ENCODE peak calls at places on chromosomes 16 and 17, in ten cellular contexts. G, D, V, S, E, A, Y, C, Q and U are unnamed samples.
A peak's percentile ranks its signal among the peaks of the same experiment; 100 is the strongest.

GRCh38 chr17:50020841-50021599 is 26.0 kb upstream of the DLX3 start:
- DNase-seq in G (no peak), D (no peak), V (no peak), S (no peak), E (no peak), A (no peak), Y (no peak), C (no peak), Q (no peak), U (no peak)

GRCh38 chr16:79191933-79192332 is 408.6 kb downstream of the MAF start:
- DNase-seq in G (no peak), D (no peak), V (no peak), S (no peak), E (no peak), A (no peak), Y (no peak), C (no peak), Q (peak; percentile 44), U (no peak)

GRCh38 chr16:1159325-1159972 is 6.5 kb downstream of the CACNA1H start:
- DNase-seq in G (no peak), D (no peak), V (peak; percentile 25), S (no peak), E (no peak), A (no peak), Y (no peak), C (no peak), Q (no peak), U (no peak)

GRCh38 chr16:89378947-89379771 is 111.2 kb downstream of the ANKRD11 start:
- DNase-seq in G (no peak), D (no peak), V (no peak), S (no peak), E (no peak), A (no peak), Y (no peak), C (no peak), Q (no peak), U (no peak)

GRCh38 chr17:44081681-44082080 is 11.1 kb downstream of the G6PC3 start:
- DNase-seq in G (no peak), D (no peak), V (no peak), S (no peak), E (no peak), A (no peak), Y (no peak), C (no peak), Q (peak; percentile 46), U (no peak)

GRCh38 chr16:28180660-28181556 is 30.9 kb downstream of the XPO6 start:
- DNase-seq in G (no peak), D (no peak), V (no peak), S (no peak), E (no peak), A (no peak), Y (no peak), C (no peak), Q (peak; percentile 56), U (no peak)

GRCh38 chr17:17213775-17214174 is 7.6 kb upstream of the PLD6 start:
- DNase-seq in G (no peak), D (no peak), V (no peak), S (no peak), E (no peak), A (no peak), Y (no peak), C (no peak), Q (no peak), U (no peak)

GRCh38 chr17:48471807-48472484 is 41.9 kb upstream of the SKAP1 start:
- DNase-seq in G (peak; percentile 64), D (no peak), V (no peak), S (no peak), E (no peak), A (no peak), Y (no peak), C (no peak), Q (no peak), U (no peak)

GRCh38 chr16:17375388-17376304 is 95.1 kb downstream of the XYLT1 start:
- DNase-seq in G (no peak), D (no peak), V (no peak), S (no peak), E (no peak), A (no peak), Y (no peak), C (no peak), Q (no peak), U (no peak)

GRCh38 chr16:84088695-84089395 is 27.9 kb downstream of the MBTPS1 start:
- DNase-seq in G (no peak), D (peak; percentile 37), V (peak; percentile 24), S (no peak), E (no peak), A (peak; percentile 27), Y (no peak), C (peak; percentile 74), Q (no peak), U (peak; percentile 67)

GRCh38 chr16:56262148-56262878 is 71.0 kb downstream of the GNAO1 start:
- DNase-seq in G (no peak), D (no peak), V (no peak), S (no peak), E (no peak), A (peak; percentile 34), Y (no peak), C (peak; percentile 66), Q (no peak), U (no peak)

GRCh38 chr17:13393841-13394710 is 207.7 kb downstream of the HS3ST3A1 start:
- DNase-seq in G (no peak), D (no peak), V (no peak), S (no peak), E (no peak), A (no peak), Y (no peak), C (no peak), Q (peak; percentile 94), U (no peak)

GRCh38 chr17:74728033-74728701 is 8.9 kb upstream of the RAB37 start:
- DNase-seq in G (no peak), D (no peak), V (no peak), S (no peak), E (no peak), A (no peak), Y (no peak), C (no peak), Q (no peak), U (no peak)